ENCODE peak calls at places on chromosomes 6 and 20, in nine cellular contexts. One of them, this sample, is unnamed.

GRCh38 chr6:27809939-27810767 is 102.0 kb downstream of the OR2B2 start:
- DNase-seq in EL: peak
- DNase-seq in uterus: peak
- DNase-seq in small intestine: peak
- DNase-seq in SK-MEL-5: peak
- DNase-seq in LoVo: peak
- DNase-seq in mesendoderm: peak
- DNase-seq in nephron progenitor cell: peak
- DNase-seq in NAMALWA: peak
- DNase-seq in this sample: peak

GRCh38 chr6:90294614-90294988 is 2.0 kb downstream of the BACH2 start:
- DNase-seq in nephron progenitor cell: peak
- DNase-seq in uterus: peak
- DNase-seq in LoVo: no peak
- DNase-seq in mesendoderm: peak
- DNase-seq in NAMALWA: peak
- DNase-seq in small intestine: no peak
- DNase-seq in SK-MEL-5: no peak
- DNase-seq in EL: no peak
- DNase-seq in this sample: no peak

GRCh38 chr6:47235964-47236760 is 73.5 kb downstream of the TNFRSF21 start:
- DNase-seq in SK-MEL-5: no peak
- DNase-seq in NAMALWA: peak
- DNase-seq in LoVo: peak
- DNase-seq in nephron progenitor cell: no peak
- DNase-seq in small intestine: peak
- DNase-seq in EL: no peak
- DNase-seq in uterus: no peak
- DNase-seq in mesendoderm: no peak
- DNase-seq in this sample: no peak

GRCh38 chr6:64890609-64891008 is 816.4 kb downstream of the EYS start:
- DNase-seq in NAMALWA: no peak
- DNase-seq in uterus: no peak
- DNase-seq in LoVo: no peak
- DNase-seq in EL: no peak
- DNase-seq in nephron progenitor cell: no peak
- DNase-seq in SK-MEL-5: no peak
- DNase-seq in mesendoderm: no peak
- DNase-seq in small intestine: no peak
- DNase-seq in this sample: no peak

GRCh38 chr6:19024737-19025136 is 637.6 kb downstream of the RNF144B start:
- DNase-seq in nephron progenitor cell: peak
- DNase-seq in mesendoderm: peak
- DNase-seq in uterus: no peak
- DNase-seq in NAMALWA: peak
- DNase-seq in LoVo: peak
- DNase-seq in small intestine: peak
- DNase-seq in EL: peak
- DNase-seq in SK-MEL-5: peak
- DNase-seq in this sample: no peak

GRCh38 chr20:47664068-47664437 is 121.2 kb downstream of the SULF2 start:
- DNase-seq in SK-MEL-5: no peak
- DNase-seq in small intestine: no peak
- DNase-seq in nephron progenitor cell: no peak
- DNase-seq in uterus: no peak
- DNase-seq in NAMALWA: no peak
- DNase-seq in EL: no peak
- DNase-seq in LoVo: no peak
- DNase-seq in mesendoderm: no peak
- DNase-seq in this sample: no peak

GRCh38 chr6:20868397-20869185 is 334.3 kb downstream of the CDKAL1 start:
- DNase-seq in nephron progenitor cell: no peak
- DNase-seq in LoVo: no peak
- DNase-seq in NAMALWA: no peak
- DNase-seq in mesendoderm: peak
- DNase-seq in small intestine: no peak
- DNase-seq in SK-MEL-5: no peak
- DNase-seq in uterus: no peak
- DNase-seq in EL: no peak
- DNase-seq in this sample: no peak

GRCh38 chr6:7241160-7241559 is 71.8 kb downstream of the SSR1 start:
- DNase-seq in nephron progenitor cell: no peak
- DNase-seq in SK-MEL-5: no peak
- DNase-seq in NAMALWA: no peak
- DNase-seq in mesendoderm: no peak
- DNase-seq in small intestine: no peak
- DNase-seq in EL: no peak
- DNase-seq in LoVo: no peak
- DNase-seq in uterus: no peak
- DNase-seq in this sample: no peak

GRCh38 chr6:154736613-154737259 is 3.5 kb downstream of the SCAF8 start:
- DNase-seq in small intestine: no peak
- DNase-seq in uterus: no peak
- DNase-seq in mesendoderm: no peak
- DNase-seq in LoVo: no peak
- DNase-seq in nephron progenitor cell: no peak
- DNase-seq in SK-MEL-5: no peak
- DNase-seq in NAMALWA: no peak
- DNase-seq in EL: no peak
- DNase-seq in this sample: no peak

This sample was measured in lower leg skin.